ENCODE peak calls at places on chromosomes 1 and 21, in seven cellular contexts. One of them, this sample, is unnamed.

GRCh38 chr1:162849711-162850110 is 11.3 kb downstream of the CCDC190 start:
- DNase-seq in memory B cell: no peak
- DNase-seq in stimulated activated CD4-positive, alpha-beta T cell treated with anti-CD3 and anti-CD28 coated beads, Interleukin-15, amount 100 ng/mL, for 24 hours: no peak
- DNase-seq in retinal pigment epithelial cell: no peak
- DNase-seq in AG04449: no peak
- DNase-seq in IMR-90: peak; percentile 6
- DNase-seq in endothelial cell: no peak
- DNase-seq in this sample: no peak

GRCh38 chr1:227397356-227397978 is 79.2 kb upstream of the CDC42BPA start:
- DNase-seq in memory B cell: no peak
- DNase-seq in stimulated activated CD4-positive, alpha-beta T cell treated with anti-CD3 and anti-CD28 coated beads, Interleukin-15, amount 100 ng/mL, for 24 hours: no peak
- DNase-seq in retinal pigment epithelial cell: no peak
- DNase-seq in AG04449: no peak
- DNase-seq in IMR-90: no peak
- DNase-seq in endothelial cell: no peak
- DNase-seq in this sample: no peak

GRCh38 chr1:153355445-153356071 is 2.1 kb upstream of the S100A9 start:
- DNase-seq in memory B cell: no peak
- DNase-seq in stimulated activated CD4-positive, alpha-beta T cell treated with anti-CD3 and anti-CD28 coated beads, Interleukin-15, amount 100 ng/mL, for 24 hours: peak; percentile 58
- DNase-seq in retinal pigment epithelial cell: no peak
- DNase-seq in AG04449: no peak
- DNase-seq in IMR-90: peak; percentile 31
- DNase-seq in endothelial cell: peak; percentile 65
- DNase-seq in this sample: peak; percentile 49

GRCh38 chr1:246214708-246215504 is 292.2 kb downstream of the SMYD3 start:
- DNase-seq in memory B cell: no peak
- DNase-seq in stimulated activated CD4-positive, alpha-beta T cell treated with anti-CD3 and anti-CD28 coated beads, Interleukin-15, amount 100 ng/mL, for 24 hours: no peak
- DNase-seq in retinal pigment epithelial cell: peak; percentile 73
- DNase-seq in AG04449: peak; percentile 86
- DNase-seq in IMR-90: peak; percentile 98
- DNase-seq in endothelial cell: no peak
- DNase-seq in this sample: no peak

GRCh38 chr1:71019248-71019647 is 28.4 kb downstream of the PTGER3 start:
- DNase-seq in memory B cell: no peak
- DNase-seq in stimulated activated CD4-positive, alpha-beta T cell treated with anti-CD3 and anti-CD28 coated beads, Interleukin-15, amount 100 ng/mL, for 24 hours: no peak
- DNase-seq in retinal pigment epithelial cell: no peak
- DNase-seq in AG04449: no peak
- DNase-seq in IMR-90: no peak
- DNase-seq in endothelial cell: no peak
- DNase-seq in this sample: no peak

GRCh38 chr1:194297999-194298598 is 1111.7 kb upstream of the B3GALT2 start:
- DNase-seq in memory B cell: no peak
- DNase-seq in stimulated activated CD4-positive, alpha-beta T cell treated with anti-CD3 and anti-CD28 coated beads, Interleukin-15, amount 100 ng/mL, for 24 hours: no peak
- DNase-seq in retinal pigment epithelial cell: no peak
- DNase-seq in AG04449: no peak
- DNase-seq in IMR-90: peak; percentile 1
- DNase-seq in endothelial cell: no peak
- DNase-seq in this sample: no peak

GRCh38 chr21:34526618-34527290 is 14.7 kb upstream of the KCNE1 start:
- DNase-seq in memory B cell: no peak
- DNase-seq in stimulated activated CD4-positive, alpha-beta T cell treated with anti-CD3 and anti-CD28 coated beads, Interleukin-15, amount 100 ng/mL, for 24 hours: peak; percentile 67
- DNase-seq in retinal pigment epithelial cell: peak; percentile 99
- DNase-seq in AG04449: peak; percentile 100
- DNase-seq in IMR-90: peak; percentile 100
- DNase-seq in endothelial cell: peak; percentile 68
- DNase-seq in this sample: peak; percentile 81

GRCh38 chr1:117780981-117781475 is 148.4 kb downstream of the GDAP2 start:
- DNase-seq in memory B cell: no peak
- DNase-seq in stimulated activated CD4-positive, alpha-beta T cell treated with anti-CD3 and anti-CD28 coated beads, Interleukin-15, amount 100 ng/mL, for 24 hours: no peak
- DNase-seq in retinal pigment epithelial cell: no peak
- DNase-seq in AG04449: no peak
- DNase-seq in IMR-90: peak; percentile 13
- DNase-seq in endothelial cell: no peak
- DNase-seq in this sample: no peak

GRCh38 chr21:44819283-44820243 is 1.7 kb upstream of the SUMO3 start:
- DNase-seq in memory B cell: no peak
- DNase-seq in stimulated activated CD4-positive, alpha-beta T cell treated with anti-CD3 and anti-CD28 coated beads, Interleukin-15, amount 100 ng/mL, for 24 hours: no peak
- DNase-seq in retinal pigment epithelial cell: no peak
- DNase-seq in AG04449: no peak
- DNase-seq in IMR-90: no peak
- DNase-seq in endothelial cell: no peak
- DNase-seq in this sample: no peak

GRCh38 chr1:218620956-218621355 is 275.8 kb downstream of the TGFB2 start:
- DNase-seq in memory B cell: no peak
- DNase-seq in stimulated activated CD4-positive, alpha-beta T cell treated with anti-CD3 and anti-CD28 coated beads, Interleukin-15, amount 100 ng/mL, for 24 hours: no peak
- DNase-seq in retinal pigment epithelial cell: no peak
- DNase-seq in AG04449: no peak
- DNase-seq in IMR-90: peak; percentile 39
- DNase-seq in endothelial cell: no peak
- DNase-seq in this sample: no peak

GRCh38 chr1:225651376-225651871 is 1.5 kb downstream of the ENAH start:
- DNase-seq in memory B cell: no peak
- DNase-seq in stimulated activated CD4-positive, alpha-beta T cell treated with anti-CD3 and anti-CD28 coated beads, Interleukin-15, amount 100 ng/mL, for 24 hours: no peak
- DNase-seq in retinal pigment epithelial cell: no peak
- DNase-seq in AG04449: no peak
- DNase-seq in IMR-90: peak; percentile 51
- DNase-seq in endothelial cell: no peak
- DNase-seq in this sample: no peak

GRCh38 chr1:25430073-25430665 is 528 bp upstream of the MACO1 start:
- DNase-seq in memory B cell: peak; percentile 79
- DNase-seq in stimulated activated CD4-positive, alpha-beta T cell treated with anti-CD3 and anti-CD28 coated beads, Interleukin-15, amount 100 ng/mL, for 24 hours: peak; percentile 90
- DNase-seq in retinal pigment epithelial cell: peak; percentile 21
- DNase-seq in AG04449: no peak
- DNase-seq in IMR-90: peak; percentile 71
- DNase-seq in endothelial cell: peak; percentile 76
- DNase-seq in this sample: peak; percentile 75

GRCh38 chr1:224182057-224182865 is 779 bp upstream of the DEGS1 start:
- DNase-seq in memory B cell: peak; percentile 49
- DNase-seq in stimulated activated CD4-positive, alpha-beta T cell treated with anti-CD3 and anti-CD28 coated beads, Interleukin-15, amount 100 ng/mL, for 24 hours: peak; percentile 64
- DNase-seq in retinal pigment epithelial cell: no peak
- DNase-seq in AG04449: no peak
- DNase-seq in IMR-90: no peak
- DNase-seq in endothelial cell: no peak
- DNase-seq in this sample: no peak

GRCh38 chr1:247287460-247287859 is 31.6 kb downstream of the VN1R5 start:
- DNase-seq in memory B cell: no peak
- DNase-seq in stimulated activated CD4-positive, alpha-beta T cell treated with anti-CD3 and anti-CD28 coated beads, Interleukin-15, amount 100 ng/mL, for 24 hours: no peak
- DNase-seq in retinal pigment epithelial cell: no peak
- DNase-seq in AG04449: no peak
- DNase-seq in IMR-90: no peak
- DNase-seq in endothelial cell: no peak
- DNase-seq in this sample: no peak

GRCh38 chr1:41479808-41480160 is 4.7 kb downstream of the EDN2 start:
- DNase-seq in memory B cell: no peak
- DNase-seq in stimulated activated CD4-positive, alpha-beta T cell treated with anti-CD3 and anti-CD28 coated beads, Interleukin-15, amount 100 ng/mL, for 24 hours: no peak
- DNase-seq in retinal pigment epithelial cell: no peak
- DNase-seq in AG04449: no peak
- DNase-seq in IMR-90: no peak
- DNase-seq in endothelial cell: no peak
- DNase-seq in this sample: no peak

GRCh38 chr1:112540395-112540794 is 31.6 kb downstream of the WNT2B start:
- DNase-seq in memory B cell: no peak
- DNase-seq in stimulated activated CD4-positive, alpha-beta T cell treated with anti-CD3 and anti-CD28 coated beads, Interleukin-15, amount 100 ng/mL, for 24 hours: no peak
- DNase-seq in retinal pigment epithelial cell: no peak
- DNase-seq in AG04449: no peak
- DNase-seq in IMR-90: peak; percentile 71
- DNase-seq in endothelial cell: no peak
- DNase-seq in this sample: no peak

GRCh38 chr1:157512036-157512969 is 40.0 kb downstream of the FCRL5 start:
- DNase-seq in memory B cell: peak; percentile 20
- DNase-seq in stimulated activated CD4-positive, alpha-beta T cell treated with anti-CD3 and anti-CD28 coated beads, Interleukin-15, amount 100 ng/mL, for 24 hours: no peak
- DNase-seq in retinal pigment epithelial cell: no peak
- DNase-seq in AG04449: no peak
- DNase-seq in IMR-90: no peak
- DNase-seq in endothelial cell: no peak
- DNase-seq in this sample: no peak

GRCh38 chr1:11781298-11781697 is 19.3 kb downstream of the C1orf167 start:
- DNase-seq in memory B cell: no peak
- DNase-seq in stimulated activated CD4-positive, alpha-beta T cell treated with anti-CD3 and anti-CD28 coated beads, Interleukin-15, amount 100 ng/mL, for 24 hours: no peak
- DNase-seq in retinal pigment epithelial cell: no peak
- DNase-seq in AG04449: no peak
- DNase-seq in IMR-90: no peak
- DNase-seq in endothelial cell: no peak
- DNase-seq in this sample: no peak

GRCh38 chr1:227661495-227661894 is 73.6 kb downstream of the JMJD4 start:
- DNase-seq in memory B cell: no peak
- DNase-seq in stimulated activated CD4-positive, alpha-beta T cell treated with anti-CD3 and anti-CD28 coated beads, Interleukin-15, amount 100 ng/mL, for 24 hours: no peak
- DNase-seq in retinal pigment epithelial cell: no peak
- DNase-seq in AG04449: no peak
- DNase-seq in IMR-90: no peak
- DNase-seq in endothelial cell: no peak
- DNase-seq in this sample: no peak

GRCh38 chr1:232029297-232029696 is 402.7 kb downstream of the DISC1 start:
- DNase-seq in memory B cell: no peak
- DNase-seq in stimulated activated CD4-positive, alpha-beta T cell treated with anti-CD3 and anti-CD28 coated beads, Interleukin-15, amount 100 ng/mL, for 24 hours: no peak
- DNase-seq in retinal pigment epithelial cell: peak; percentile 22
- DNase-seq in AG04449: no peak
- DNase-seq in IMR-90: no peak
- DNase-seq in endothelial cell: no peak
- DNase-seq in this sample: no peak

This sample was measured in tibial artery.